ENCODE peak calls at places on chromosomes 5 and 9, in six cellular contexts. One of them, this sample, is unnamed.

GRCh38 chr5:113804264-113804663 is 290.8 kb downstream of the YTHDC2 start:
- DNase-seq in OCI-LY7: no peak
- DNase-seq in transverse colon: no peak
- DNase-seq in testis: no peak
- DNase-seq in neural crest cell: no peak
- DNase-seq in epithelial cell of esophagus: peak; percentile 65
- DNase-seq in this sample: no peak

GRCh38 chr9:89519393-89519805 is 21.5 kb upstream of the SEMA4D start:
- DNase-seq in neural crest cell: no peak
- DNase-seq in transverse colon: no peak
- DNase-seq in OCI-LY7: no peak
- DNase-seq in testis: no peak
- DNase-seq in epithelial cell of esophagus: peak; percentile 28
- DNase-seq in this sample: no peak

GRCh38 chr5:139904566-139905400 is 109.2 kb downstream of the PSD2 start:
- DNase-seq in epithelial cell of esophagus: no peak
- DNase-seq in OCI-LY7: no peak
- DNase-seq in neural crest cell: no peak
- DNase-seq in testis: no peak
- DNase-seq in transverse colon: no peak
- DNase-seq in this sample: no peak

GRCh38 chr9:130331573-130331972 is 66.0 kb downstream of the HMCN2 start:
- DNase-seq in OCI-LY7: no peak
- DNase-seq in epithelial cell of esophagus: peak; percentile 17
- DNase-seq in neural crest cell: no peak
- DNase-seq in transverse colon: peak; percentile 66
- DNase-seq in testis: peak; percentile 37
- DNase-seq in this sample: no peak

GRCh38 chr5:176543428-176544182 is 5.5 kb upstream of the CDHR2 start:
- DNase-seq in testis: peak; percentile 72
- DNase-seq in OCI-LY7: peak; percentile 88
- DNase-seq in neural crest cell: peak; percentile 55
- DNase-seq in transverse colon: peak; percentile 88
- DNase-seq in epithelial cell of esophagus: peak; percentile 77
- DNase-seq in this sample: peak; percentile 81

GRCh38 chr9:136323420-136323819 is 3.9 kb upstream of the GPSM1 start:
- DNase-seq in OCI-LY7: no peak
- DNase-seq in epithelial cell of esophagus: peak; percentile 71
- DNase-seq in transverse colon: peak; percentile 31
- DNase-seq in neural crest cell: no peak
- DNase-seq in testis: no peak
- DNase-seq in this sample: no peak

GRCh38 chr5:164394686-164395187 is 889.3 kb downstream of the MAT2B start:
- DNase-seq in OCI-LY7: no peak
- DNase-seq in neural crest cell: no peak
- DNase-seq in transverse colon: no peak
- DNase-seq in epithelial cell of esophagus: no peak
- DNase-seq in testis: no peak
- DNase-seq in this sample: no peak

GRCh38 chr5:160651682-160652645 is 200.0 kb downstream of the ATP10B start:
- DNase-seq in neural crest cell: no peak
- DNase-seq in transverse colon: no peak
- DNase-seq in epithelial cell of esophagus: no peak
- DNase-seq in testis: no peak
- DNase-seq in OCI-LY7: no peak
- DNase-seq in this sample: no peak

GRCh38 chr9:110254500-110254899 is 1.8 kb downstream of the TXN start:
- DNase-seq in epithelial cell of esophagus: no peak
- DNase-seq in OCI-LY7: no peak
- DNase-seq in neural crest cell: no peak
- DNase-seq in testis: no peak
- DNase-seq in transverse colon: no peak
- DNase-seq in this sample: no peak

DNA sequence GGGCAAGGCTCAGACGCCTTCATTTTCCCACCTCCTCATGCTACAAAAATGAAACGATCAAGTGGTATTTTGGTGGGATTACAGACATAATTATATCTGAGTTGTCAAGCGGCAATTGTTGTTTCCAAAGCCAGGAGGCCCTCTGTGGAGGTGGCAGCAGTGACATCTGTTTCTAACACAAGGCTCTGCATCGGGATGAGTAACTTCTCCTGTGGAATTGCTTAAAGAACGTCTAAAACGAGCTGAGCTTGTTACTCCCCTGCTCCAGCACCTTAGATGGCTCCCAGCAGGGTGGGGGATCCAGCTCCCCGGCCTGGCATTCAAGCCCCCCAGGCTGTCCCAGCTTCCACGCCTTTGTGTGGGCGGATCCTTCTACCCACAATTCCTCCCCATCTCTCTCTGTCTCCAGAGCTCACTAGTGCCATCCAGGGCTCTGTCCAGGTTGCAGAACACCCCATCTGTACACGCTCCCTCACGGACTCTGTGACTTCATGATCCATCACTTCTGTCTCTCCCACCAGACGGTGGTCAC is 36.8 kb downstream of the DAB2IP start:
- DNase-seq in epithelial cell of esophagus: no peak
- DNase-seq in testis: no peak
- DNase-seq in transverse colon: no peak
- DNase-seq in OCI-LY7: no peak
- DNase-seq in neural crest cell: no peak
- DNase-seq in this sample: no peak
- TF ChIP-seq CTCF in epithelial cell of esophagus: no peak
- TF ChIP-seq CTCF in testis: no peak
- TF ChIP-seq CTCF in transverse colon: no peak
- TF ChIP-seq CTCF in OCI-LY7: no peak
- TF ChIP-seq CTCF in neural crest cell: no peak
- TF ChIP-seq CTCF in this sample: no peak

DNA sequence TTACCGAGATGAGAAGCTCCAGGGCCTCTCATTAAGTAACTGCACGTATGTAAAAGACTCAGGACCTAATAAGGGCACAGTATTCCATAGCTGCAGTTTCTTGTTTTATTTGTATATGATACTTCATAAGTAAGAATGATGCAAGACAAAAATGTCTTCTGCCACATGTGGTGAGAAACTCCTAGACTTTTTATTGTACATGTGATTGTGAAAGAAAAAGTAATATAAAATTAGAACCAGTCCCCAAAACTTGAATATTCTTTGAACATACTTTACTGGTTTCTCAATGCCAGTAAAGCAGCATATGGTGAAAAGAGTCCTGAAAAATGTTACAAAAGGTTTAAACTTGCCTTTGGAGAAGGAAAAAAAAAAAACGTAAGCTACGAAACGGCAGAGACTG is 110.0 kb upstream of the OTULINL start:
- DNase-seq in OCI-LY7: no peak
- DNase-seq in neural crest cell: no peak
- DNase-seq in testis: no peak
- DNase-seq in transverse colon: no peak
- DNase-seq in epithelial cell of esophagus: no peak
- DNase-seq in this sample: no peak
- TF ChIP-seq CTCF in OCI-LY7: no peak
- TF ChIP-seq CTCF in neural crest cell: no peak
- TF ChIP-seq CTCF in testis: no peak
- TF ChIP-seq CTCF in transverse colon: no peak
- TF ChIP-seq CTCF in epithelial cell of esophagus: no peak
- TF ChIP-seq CTCF in this sample: no peak

GRCh38 chr5:143955140-143955539 is 143.2 kb downstream of the HMHB1 start:
- DNase-seq in epithelial cell of esophagus: no peak
- DNase-seq in OCI-LY7: no peak
- DNase-seq in transverse colon: no peak
- DNase-seq in testis: no peak
- DNase-seq in neural crest cell: no peak
- DNase-seq in this sample: no peak

GRCh38 chr5:143952809-143953208 is 140.8 kb downstream of the HMHB1 start:
- DNase-seq in neural crest cell: no peak
- DNase-seq in testis: no peak
- DNase-seq in OCI-LY7: no peak
- DNase-seq in epithelial cell of esophagus: no peak
- DNase-seq in transverse colon: no peak
- DNase-seq in this sample: no peak

DNA sequence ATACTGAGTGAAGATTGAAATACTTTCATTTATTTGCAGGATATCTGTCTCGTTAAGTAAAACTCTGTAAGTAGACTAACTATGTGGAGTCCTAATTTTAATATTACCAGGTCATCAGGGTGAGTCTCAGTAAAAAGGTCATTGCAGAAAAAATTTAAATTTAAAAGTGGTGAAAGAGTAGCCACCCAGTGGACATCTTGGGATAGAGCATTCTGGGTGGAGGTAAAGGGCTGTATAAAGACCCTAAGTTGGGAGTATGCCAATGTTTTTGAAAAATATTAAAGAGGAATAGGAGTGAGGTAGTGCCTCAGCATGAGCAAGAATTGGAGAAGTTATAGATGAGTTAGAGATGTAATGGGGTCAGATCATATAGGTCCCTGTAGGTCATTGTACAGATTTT is 145.5 kb downstream of the HMHB1 start:
- DNase-seq in testis: no peak
- DNase-seq in OCI-LY7: no peak
- DNase-seq in transverse colon: no peak
- DNase-seq in epithelial cell of esophagus: no peak
- DNase-seq in neural crest cell: no peak
- DNase-seq in this sample: no peak
- TF ChIP-seq CTCF in testis: peak; percentile 16
- TF ChIP-seq CTCF in OCI-LY7: peak; percentile 61
- TF ChIP-seq CTCF in transverse colon: peak; percentile 7
- TF ChIP-seq CTCF in epithelial cell of esophagus: peak; percentile 41
- TF ChIP-seq CTCF in neural crest cell: peak; percentile 58
- TF ChIP-seq CTCF in this sample: no peak

GRCh38 chr9:124392855-124393460 is 22.3 kb downstream of the PSMB7 start:
- DNase-seq in OCI-LY7: peak; percentile 18
- DNase-seq in neural crest cell: peak; percentile 26
- DNase-seq in testis: no peak
- DNase-seq in transverse colon: no peak
- DNase-seq in epithelial cell of esophagus: peak; percentile 97
- DNase-seq in this sample: no peak
- TF ChIP-seq CTCF in OCI-LY7: peak; percentile 66
- TF ChIP-seq CTCF in neural crest cell: peak; percentile 64
- TF ChIP-seq CTCF in testis: no peak
- TF ChIP-seq CTCF in transverse colon: peak; percentile 6
- TF ChIP-seq CTCF in epithelial cell of esophagus: peak; percentile 62
- TF ChIP-seq CTCF in this sample: no peak

DNA sequence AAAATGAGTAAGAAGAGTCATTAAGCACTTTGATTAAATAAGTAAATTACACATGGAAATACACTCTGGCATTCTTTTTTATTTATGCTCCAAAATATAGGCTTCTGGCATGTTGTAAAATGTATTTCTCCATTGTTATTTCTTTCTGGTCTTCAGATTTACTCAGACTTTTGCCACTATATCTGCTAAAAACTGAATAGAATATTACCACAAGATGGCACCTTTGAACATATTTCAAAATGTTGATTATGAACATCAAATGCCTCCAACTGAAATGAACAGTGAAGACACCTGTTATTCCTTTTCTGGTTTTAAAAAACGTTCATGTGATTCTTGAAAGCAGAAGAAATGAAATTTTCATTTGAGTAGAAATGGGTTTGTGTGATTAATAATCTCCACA is 23.6 kb downstream of the TYRP1 start:
- DNase-seq in epithelial cell of esophagus: no peak
- DNase-seq in transverse colon: no peak
- DNase-seq in OCI-LY7: no peak
- DNase-seq in testis: no peak
- DNase-seq in neural crest cell: no peak
- DNase-seq in this sample: no peak
- TF ChIP-seq CTCF in epithelial cell of esophagus: no peak
- TF ChIP-seq CTCF in transverse colon: no peak
- TF ChIP-seq CTCF in OCI-LY7: peak; percentile 54
- TF ChIP-seq CTCF in testis: no peak
- TF ChIP-seq CTCF in neural crest cell: no peak
- TF ChIP-seq CTCF in this sample: no peak

This sample was measured in activated CD8-positive, alpha-beta T cell treated with anti-CD3 and anti-CD28 coated beads for 36 hours.